ENCODE peak calls at places on chromosomes 16 and 17, in nine cellular contexts. G is H54; U is neural crest cell; R is GM04503; L is stimulated activated naive CD4-positive, alpha-beta T cell; D is EL; Y is retina; B is activated CD8-positive, alpha-beta memory T cell treated with anti-CD3 and anti-CD28 coated beads, Interleukin-2, amount 50 U/mL, for 4 hours; V is activated B cell treated with CpG ODN at 0.5 μM for 24 hours. C is an unnamed sample.

GRCh38 chr17:83171661-83172060 is 92.3 kb downstream of the METRNL start:
- DNase-seq in G (no peak), U (no peak), R (no peak), L (no peak), D (peak; percentile 31), Y (no peak), B (no peak), V (no peak), C (no peak)

GRCh38 chr17:21301593-21302550 is 17.4 kb downstream of the MAP2K3 start:
- DNase-seq in G (no peak), U (no peak), R (no peak), L (no peak), D (no peak), Y (no peak), B (no peak), V (no peak), C (no peak)

GRCh38 chr16:50501251-50501650 is 46.9 kb upstream of the NKD1 start:
- DNase-seq in G (no peak), U (no peak), R (no peak), L (no peak), D (no peak), Y (no peak), B (no peak), V (no peak), C (no peak)

GRCh38 chr17:76382305-76382802 is 2.1 kb upstream of the SPHK1 start:
- DNase-seq in G (no peak), U (peak; percentile 85), R (no peak), L (no peak), D (peak; percentile 81), Y (peak; percentile 76), B (peak; percentile 32), V (no peak), C (no peak)

GRCh38 chr17:74271281-74271680 is 2.8 kb upstream of the DNAI2 start:
- DNase-seq in G (no peak), U (no peak), R (no peak), L (no peak), D (no peak), Y (no peak), B (no peak), V (no peak), C (no peak)

GRCh38 chr16:83698964-83699363 is 108.8 kb upstream of the HSBP1 start:
- DNase-seq in G (no peak), U (no peak), R (no peak), L (no peak), D (no peak), Y (no peak), B (no peak), V (no peak), C (no peak)

GRCh38 chr16:51276335-51276734 is 125.3 kb upstream of the SALL1 start:
- DNase-seq in G (no peak), U (no peak), R (no peak), L (no peak), D (no peak), Y (no peak), B (no peak), V (no peak), C (no peak)

GRCh38 chr16:73813523-73813922 is 483.1 kb upstream of the PSMD7 start:
- DNase-seq in G (no peak), U (no peak), R (no peak), L (no peak), D (no peak), Y (no peak), B (no peak), V (no peak), C (no peak)

GRCh38 chr17:3695723-3696411 is at the start of gene P2RX5:
- DNase-seq in G (no peak), U (no peak), R (no peak), L (no peak), D (peak; percentile 22), Y (peak; percentile 52), B (peak; percentile 51), V (peak; percentile 66), C (peak; percentile 9)

GRCh38 chr16:31400191-31400590 is 7.1 kb downstream of the ITGAD start:
- DNase-seq in G (no peak), U (no peak), R (no peak), L (no peak), D (no peak), Y (no peak), B (no peak), V (no peak), C (no peak)

GRCh38 chr17:61862105-61862574 is 1.2 kb downstream of the BRIP1 start:
- DNase-seq in G (no peak), U (no peak), R (no peak), L (no peak), D (peak; percentile 56), Y (no peak), B (no peak), V (no peak), C (no peak)

GRCh38 chr16:17773698-17774101 is 302.9 kb upstream of the XYLT1 start:
- DNase-seq in G (no peak), U (no peak), R (no peak), L (no peak), D (no peak), Y (peak; percentile 43), B (no peak), V (no peak), C (no peak)

GRCh38 chr17:65173284-65173793 is 36.2 kb downstream of the RGS9 start:
- DNase-seq in G (no peak), U (no peak), R (no peak), L (peak; percentile 5), D (peak; percentile 61), Y (peak; percentile 51), B (peak; percentile 52), V (no peak), C (peak; percentile 55)

GRCh38 chr16:24953721-24954120 is 61.4 kb downstream of the ARHGAP17 start:
- DNase-seq in G (no peak), U (no peak), R (no peak), L (no peak), D (no peak), Y (no peak), B (no peak), V (no peak), C (no peak)

GRCh38 chr17:81514485-81514734 is 1.8 kb upstream of the ACTG1 start:
- DNase-seq in G (no peak), U (no peak), R (no peak), L (no peak), D (no peak), Y (no peak), B (no peak), V (no peak), C (no peak)

GRCh38 chr16:55021595-55022475 is 91.2 kb downstream of the IRX5 start:
- DNase-seq in G (peak; percentile 49), U (no peak), R (no peak), L (no peak), D (peak; percentile 57), Y (no peak), B (no peak), V (no peak), C (no peak)

GRCh38 chr17:57623620-57624019 is 121.5 kb downstream of the CCDC182 start:
- DNase-seq in G (no peak), U (no peak), R (no peak), L (no peak), D (no peak), Y (no peak), B (no peak), V (no peak), C (no peak)

GRCh38 chr17:71828182-71828596 is 292.6 kb upstream of the SOX9 start:
- DNase-seq in G (no peak), U (peak; percentile 49), R (peak; percentile 44), L (no peak), D (peak; percentile 78), Y (peak; percentile 91), B (no peak), V (no peak), C (no peak)

GRCh38 chr17:41689497-41690299 is 1.0 kb downstream of the EIF1 start:
- DNase-seq in G (no peak), U (peak; percentile 71), R (no peak), L (peak; percentile 32), D (peak; percentile 68), Y (peak; percentile 71), B (peak; percentile 51), V (no peak), C (no peak)

GRCh38 chr16:54651851-54652770 is 278.6 kb upstream of the IRX5 start:
- DNase-seq in G (no peak), U (no peak), R (no peak), L (no peak), D (no peak), Y (peak; percentile 56), B (no peak), V (no peak), C (no peak)

GRCh38 chr17:75673487-75673886 is 6.3 kb downstream of the SAP30BP start:
- DNase-seq in G (peak; percentile 72), U (no peak), R (no peak), L (no peak), D (no peak), Y (no peak), B (no peak), V (no peak), C (no peak)

C was measured in T-helper 9 cell.